ENCODE peak calls at places on chromosomes 3 and 15, in ten cellular contexts. R is GM23338; E is CD8-positive, alpha-beta T cell; D is aorta; I is lung; B is tibial artery; Q is mammary epithelial cell; T is thyroid gland; K is adrenal gland; G is SK-N-SH. M is an unnamed sample. For H3K4me1, the result is how much of the 10 kb centered on the place peaks cover.

GRCh38 chr15:96372554-96372953 is 42.1 kb downstream of the NR2F2 start:
- DNase-seq in R (no peak), Q (no peak), D (no peak), I (no peak), E (no peak), T (no peak), K (no peak), B (no peak), G (no peak), M (no peak)

GRCh38 chr3:169148448-169149348 is 514.8 kb downstream of the MECOM start:
- DNase-seq in Q (peak), T (no peak), R (peak), E (no peak), D (no peak), K (no peak), G (peak), B (no peak), I (no peak), M (no peak)

GRCh38 chr15:89937365-89938355 is 24.9 kb upstream of the ARPIN start:
- DNase-seq in G (no peak), B (no peak), T (no peak), K (no peak), D (no peak), I (no peak), R (no peak), E (no peak), Q (peak), M (no peak)

GRCh38 chr3:38968891-38969290 is 82.9 kb downstream of the SCN11A start:
- DNase-seq in E (no peak), B (no peak), T (no peak), D (no peak), R (no peak), K (no peak), G (no peak), Q (no peak), I (no peak), M (no peak)

GRCh38 chr15:72785452-72786243 is 2.1 kb upstream of the ADPGK start:
- DNase-seq in D (no peak), R (no peak), T (no peak), Q (no peak), I (no peak), B (no peak), K (no peak), E (peak), G (no peak), M (no peak)

GRCh38 chr15:47184405-47185221 is 532.7 kb upstream of the SEMA6D start:
- DNase-seq in I (no peak), E (no peak), K (no peak), R (peak), Q (no peak), B (no peak), D (peak), G (peak), T (peak), M (no peak)

GRCh38 chr15:68687136-68687735 is 108.4 kb downstream of the CORO2B start:
- DNase-seq in T (peak), R (no peak), I (no peak), E (no peak), G (no peak), B (peak), Q (no peak), K (no peak), D (peak), M (no peak)

GRCh38 chr3:148221303-148221702 is 476.4 kb upstream of the AGTR1 start:
- DNase-seq in E (no peak), Q (no peak), D (no peak), B (no peak), G (no peak), K (no peak), T (no peak), I (no peak), R (no peak), M (no peak)

GRCh38 chr15:29747837-29748417 is 74.3 kb downstream of the TJP1 start:
- DNase-seq in I (no peak), T (no peak), G (peak), Q (no peak), D (no peak), E (no peak), B (no peak), K (no peak), R (no peak), M (no peak)

GRCh38 chr3:150889105-150889504 is 16.1 kb downstream of the MINDY4B start:
- DNase-seq in D (no peak), E (no peak), R (peak), B (no peak), Q (no peak), G (no peak), K (no peak), I (no peak), T (no peak), M (no peak)

GRCh38 chr3:185737020-185737419 is 87.8 kb downstream of the IGF2BP2 start:
- DNase-seq in Q (no peak), D (no peak), R (no peak), I (no peak), K (no peak), G (no peak), T (no peak), B (no peak), E (no peak), M (no peak)

GRCh38 chr3:70138606-70139005 is 139.1 kb downstream of the SAMMSON start:
- DNase-seq in G (no peak), Q (no peak), I (no peak), T (no peak), E (no peak), D (no peak), K (no peak), B (no peak), R (no peak), M (no peak)

GRCh38 chr3:105867690-105868449 is 942 bp downstream of the CBLB start:
- DNase-seq in R (peak), B (no peak), D (no peak), G (no peak), K (no peak), T (no peak), Q (peak), I (no peak), E (no peak), M (no peak)

GRCh38 chr3:71545330-71545729 is 38.2 kb downstream of the FOXP1 start:
- DNase-seq in B (no peak), I (no peak), G (no peak), T (no peak), D (no peak), K (no peak), R (no peak), E (no peak), Q (no peak), M (no peak)
- H3K4me1 ChIP-seq in B (under half), I (under half), G (under half), T (under half), D (under half), K (under half), R (under half), E (under half), Q (under half), M (under half)

GRCh38 chr3:143416229-143416628 is 296.7 kb downstream of the CHST2 start:
- DNase-seq in E (no peak), G (no peak), T (no peak), D (no peak), Q (no peak), K (no peak), I (no peak), B (no peak), R (no peak), M (no peak)
- H3K27ac ChIP-seq in E (no peak), G (no peak), T (no peak), D (no peak), Q (no peak), K (no peak), I (no peak), B (no peak), R (no peak), M (no peak)

GRCh38 chr15:84829428-84829827 is 12.3 kb downstream of the ALPK3 start:
- DNase-seq in R (no peak), E (no peak), Q (no peak), B (no peak), D (no peak), I (no peak), G (no peak), K (no peak), T (no peak), M (no peak)

GRCh38 chr15:84828433-84828908 is 11.3 kb downstream of the ALPK3 start:
- DNase-seq in K (no peak), R (no peak), D (no peak), B (no peak), Q (no peak), G (no peak), E (no peak), I (no peak), T (no peak), M (no peak)

GRCh38 chr15:84824260-84824690 is 7.1 kb downstream of the ALPK3 start:
- DNase-seq in K (no peak), D (no peak), E (no peak), G (no peak), R (no peak), B (peak), I (no peak), Q (no peak), T (peak), M (peak)

GRCh38 chr15:84826369-84826823 is 9.2 kb downstream of the ALPK3 start:
- DNase-seq in G (no peak), K (no peak), D (no peak), B (peak), I (no peak), T (peak), E (no peak), Q (peak), R (peak), M (no peak)

GRCh38 chr15:84827246-84827645 is 10.1 kb downstream of the ALPK3 start:
- DNase-seq in Q (no peak), E (no peak), G (no peak), I (no peak), R (no peak), D (no peak), B (no peak), T (no peak), K (no peak), M (no peak)
- H3K4me1 ChIP-seq in Q (under half), E (under half), G (under half), I (under half), R (under half), D (under half), B (under half), T (under half), K (under half), M (half or more)

GRCh38 chr15:55741592-55742497 is 1.1 kb downstream of the PRTG start:
- DNase-seq in G (peak), K (peak), T (peak), D (no peak), Q (peak), E (no peak), I (peak), B (no peak), R (peak), M (no peak)

GRCh38 chr15:55742498-55742926 is 440 bp downstream of the PRTG start:
- DNase-seq in B (no peak), E (no peak), D (peak), K (no peak), Q (no peak), I (peak), T (peak), R (peak), G (no peak), M (peak)

GRCh38 chr15:55744026-55744655 is 1.2 kb upstream of the PRTG start:
- DNase-seq in E (no peak), G (peak), Q (no peak), D (no peak), T (peak), K (no peak), R (no peak), B (no peak), I (no peak), M (no peak)

GRCh38 chr15:55743615-55743978 is 645 bp upstream of the PRTG start:
- DNase-seq in R (no peak), E (no peak), T (no peak), G (no peak), K (no peak), B (no peak), Q (no peak), I (no peak), D (no peak), M (no peak)

GRCh38 chr15:55742927-55743614 is at the start of gene PRTG:
- DNase-seq in R (peak), I (peak), E (no peak), Q (peak), K (peak), T (peak), D (peak), G (peak), B (peak), M (peak)
- H3K27ac ChIP-seq in R (no peak), I (peak), E (no peak), Q (no peak), K (peak), T (peak), D (no peak), G (peak), B (peak), M (peak)

GRCh38 chr15:92832992-92833438 is 67.1 kb upstream of the CHD2 start:
- DNase-seq in I (no peak), B (no peak), K (no peak), T (peak), Q (no peak), R (no peak), E (no peak), G (no peak), D (no peak), M (peak)
- H3K4me1 ChIP-seq in I (under half), B (under half), K (under half), T (under half), Q (under half), R (under half), E (under half), G (under half), D (under half), M (under half)

GRCh38 chr3:128486692-128487537 is 6.1 kb downstream of the GATA2 start:
- DNase-seq in E (no peak), B (peak), G (peak), Q (peak), I (no peak), D (peak), R (peak), K (no peak), T (no peak), M (no peak)

GRCh38 chr3:128486157-128486691 is 6.8 kb downstream of the GATA2 start:
- DNase-seq in G (peak), I (no peak), D (peak), Q (no peak), E (no peak), R (no peak), B (no peak), K (no peak), T (no peak), M (no peak)

GRCh38 chr3:128488636-128488994 is 4.4 kb downstream of the GATA2 start:
- DNase-seq in I (no peak), T (no peak), R (peak), K (no peak), E (no peak), D (no peak), Q (no peak), B (no peak), G (peak), M (no peak)

GRCh38 chr3:128487813-128488635 is 5.0 kb downstream of the GATA2 start:
- DNase-seq in E (no peak), T (peak), I (peak), B (peak), G (peak), K (peak), Q (peak), R (peak), D (peak), M (peak)

GRCh38 chr3:128487538-128487812 is 5.5 kb downstream of the GATA2 start:
- DNase-seq in D (no peak), B (no peak), T (no peak), G (no peak), I (no peak), E (no peak), K (no peak), Q (no peak), R (no peak), M (no peak)
- H3K27ac ChIP-seq in D (no peak), B (no peak), T (no peak), G (peak), I (peak), E (no peak), K (no peak), Q (no peak), R (no peak), M (peak)

GRCh38 chr15:64893481-64894394 is 18.0 kb upstream of the ANKDD1A start:
- DNase-seq in D (peak), R (peak), E (peak), I (peak), B (peak), Q (peak), T (peak), G (no peak), K (peak), M (peak)
- H3K4me1 ChIP-seq in D (under half), R (under half), E (half or more), I (under half), B (under half), Q (under half), T (half or more), G (under half), K (under half), M (half or more)

GRCh38 chr3:115438799-115439198 is 184.5 kb upstream of the GAP43 start:
- DNase-seq in E (no peak), I (no peak), B (no peak), R (no peak), Q (no peak), K (no peak), D (no peak), T (no peak), G (no peak), M (no peak)

GRCh38 chr3:115436767-115437301 is 186.5 kb upstream of the GAP43 start:
- DNase-seq in E (no peak), Q (peak), G (no peak), K (peak), T (no peak), R (peak), B (no peak), D (no peak), I (no peak), M (no peak)
- H3K27ac ChIP-seq in E (no peak), Q (peak), G (peak), K (no peak), T (no peak), R (no peak), B (no peak), D (no peak), I (no peak), M (no peak)

GRCh38 chr15:78878356-78878755 is 5.7 kb downstream of the MORF4L1 start:
- DNase-seq in Q (peak), E (no peak), I (no peak), T (no peak), G (no peak), B (no peak), D (no peak), K (no peak), R (no peak), M (no peak)
- H3K4me1 ChIP-seq in Q (under half), E (half or more), I (under half), T (half or more), G (under half), B (half or more), D (under half), K (under half), R (under half), M (half or more)

DNA sequence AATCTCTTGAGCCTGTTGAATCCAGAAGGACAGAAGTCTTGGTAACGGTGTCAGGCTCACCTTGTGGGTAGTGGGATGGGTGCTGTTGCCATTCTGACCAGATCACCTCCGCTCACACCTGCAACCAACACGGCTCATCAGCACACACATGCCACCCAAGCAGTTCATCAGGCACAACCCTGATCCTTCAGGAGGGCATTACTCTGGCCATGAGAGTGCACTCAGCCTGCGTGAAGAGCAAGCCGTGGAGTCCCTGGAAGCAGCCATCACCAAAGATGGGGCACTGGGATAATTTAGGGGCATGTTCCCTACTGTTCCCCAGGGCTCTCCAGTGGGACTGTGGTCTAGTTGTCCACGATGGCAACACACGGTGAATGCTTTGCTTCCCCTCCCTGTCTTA is 120.5 kb downstream of the SHQ1 start:
- DNase-seq in T (no peak), R (no peak), G (no peak), K (no peak), E (no peak), Q (no peak), B (no peak), I (no peak), D (no peak), M (no peak)
- H3K27ac ChIP-seq in T (no peak), R (no peak), G (no peak), K (no peak), E (no peak), Q (no peak), B (no peak), I (no peak), D (no peak), M (no peak)